ENCODE peak calls at places on chromosome 22, in seven cellular contexts. V is fibroblast of lung, Q is Calu3, K is fibroblast of the aortic adventitia, L is WTC11, U is AG10803, C is astrocyte of the spinal cord. G is an unnamed sample.

GRCh38 chr22:17339095-17339693 is 30.1 kb upstream of the CECR2 start:
- DNase-seq in V (no peak), Q (no peak), K (no peak), L (no peak), U (no peak), C (no peak), G (no peak)

GRCh38 chr22:46439576-46440465 is 97.6 kb downstream of the CELSR1 start:
- DNase-seq in V (no peak), Q (no peak), K (no peak), L (no peak), U (no peak), C (no peak), G (no peak)

GRCh38 chr22:46416537-46417267 is 81.2 kb downstream of the TRMU start:
- DNase-seq in V (no peak), Q (no peak), K (peak), L (no peak), U (peak), C (peak), G (no peak)

GRCh38 chr22:25334091-25334490 is 114.7 kb downstream of the CRYBB2 start:
- DNase-seq in V (peak), Q (peak), K (peak), L (peak), U (peak), C (no peak), G (peak)

GRCh38 chr22:32396746-32397145 is 15.3 kb downstream of the RTCB start:
- DNase-seq in V (no peak), Q (no peak), K (peak), L (no peak), U (peak), C (no peak), G (peak)

GRCh38 chr22:48528221-48528915 is 1299.3 kb downstream of the BRD1 start:
- DNase-seq in V (no peak), Q (no peak), K (no peak), L (no peak), U (no peak), C (no peak), G (no peak)

GRCh38 chr22:46106279-46107022 is 43.9 kb upstream of the PPARA start:
- DNase-seq in V (no peak), Q (no peak), K (no peak), L (no peak), U (no peak), C (no peak), G (no peak)

GRCh38 chr22:19713650-19714319 is 518 bp upstream of the SEPTIN5 start:
- DNase-seq in V (no peak), Q (peak), K (no peak), L (peak), U (no peak), C (no peak), G (no peak)

GRCh38 chr22:20523118-20523983 is 15.9 kb downstream of the MED15 start:
- DNase-seq in V (peak), Q (no peak), K (peak), L (no peak), U (peak), C (peak), G (peak)

GRCh38 chr22:42805016-42805997 is 51.8 kb downstream of the ARFGAP3 start:
- DNase-seq in V (no peak), Q (peak), K (no peak), L (no peak), U (no peak), C (peak), G (no peak)

GRCh38 chr22:47515384-47516125 is 753.1 kb downstream of the TBC1D22A start:
- DNase-seq in V (peak), Q (no peak), K (no peak), L (no peak), U (peak), C (no peak), G (no peak)

GRCh38 chr22:32623943-32624342 is 149.3 kb downstream of the FBXO7 start:
- DNase-seq in V (peak), Q (no peak), K (peak), L (no peak), U (peak), C (peak), G (peak)

GRCh38 chr22:46369716-46370583 is 34.4 kb downstream of the TRMU start:
- DNase-seq in V (no peak), Q (no peak), K (no peak), L (no peak), U (no peak), C (no peak), G (no peak)

GRCh38 chr22:48520888-48521600 is 1306.6 kb downstream of the BRD1 start:
- DNase-seq in V (no peak), Q (no peak), K (no peak), L (no peak), U (no peak), C (no peak), G (no peak)

GRCh38 chr22:38353142-38353629 is 36.0 kb upstream of the CSNK1E start:
- DNase-seq in V (peak), Q (peak), K (peak), L (peak), U (peak), C (peak), G (peak)

GRCh38 chr22:32992821-32993220 is 65.4 kb downstream of the SYN3 start:
- DNase-seq in V (no peak), Q (no peak), K (no peak), L (no peak), U (no peak), C (no peak), G (no peak)

GRCh38 chr22:30212996-30213441 is 33.5 kb downstream of the LIF start:
- DNase-seq in V (peak), Q (peak), K (peak), L (no peak), U (peak), C (no peak), G (peak)

GRCh38 chr22:21802056-21802455 is 65.4 kb downstream of the MAPK1 start:
- DNase-seq in V (no peak), Q (no peak), K (no peak), L (no peak), U (no peak), C (no peak), G (no peak)

GRCh38 chr22:29141078-29141688 is 64.5 kb upstream of the EMID1 start:
- DNase-seq in V (no peak), Q (no peak), K (no peak), L (no peak), U (no peak), C (no peak), G (no peak)
- TF ChIP-seq CTCF in V (no peak), Q (no peak), K (no peak), L (no peak), U (no peak), C (no peak), G (no peak)

DNA sequence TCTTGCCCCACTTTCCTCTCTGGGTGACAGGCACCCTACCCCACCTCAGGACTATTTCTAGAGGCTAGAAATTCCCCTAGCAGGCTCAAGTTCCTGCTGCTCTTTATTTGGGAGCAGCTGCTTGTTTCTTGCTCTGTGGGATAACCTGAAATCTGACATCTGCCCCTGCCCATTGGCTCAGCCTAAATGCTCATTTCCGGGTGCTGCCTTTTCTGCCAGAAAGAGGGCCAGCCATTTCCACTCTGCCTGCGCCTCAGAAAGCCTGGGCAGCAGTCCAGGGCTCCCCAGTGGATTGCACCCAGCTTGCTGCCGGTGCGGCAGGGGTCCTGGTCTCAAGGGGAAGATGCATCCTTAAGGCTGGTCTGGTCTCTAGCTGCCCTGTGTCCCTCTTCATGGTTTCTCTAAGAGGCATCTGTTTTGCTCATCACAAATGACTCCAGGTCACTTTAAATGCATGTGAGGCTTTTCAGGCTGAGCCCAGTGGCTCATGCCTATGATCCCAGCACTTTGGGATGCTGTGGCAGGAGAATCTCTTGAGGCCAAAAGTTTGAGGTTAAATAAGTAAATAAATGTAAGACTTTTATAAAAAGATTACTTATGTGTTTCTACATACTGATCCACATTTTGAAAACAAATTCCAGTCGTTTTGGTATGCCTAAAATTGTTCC is 10.3 kb upstream of the PNPLA5 start:
- DNase-seq in V (peak), Q (no peak), K (peak), L (no peak), U (peak), C (peak), G (peak)
- TF ChIP-seq CTCF in V (no peak), Q (no peak), K (no peak), L (no peak), U (no peak), C (no peak), G (no peak)

GRCh38 chr22:50276143-50276542 is 6.0 kb upstream of the MAPK11 start:
- DNase-seq in V (peak), Q (peak), K (peak), L (peak), U (peak), C (peak), G (peak)
- TF ChIP-seq CTCF in V (peak), Q (peak), K (peak), L (peak), U (peak), C (peak), G (peak)

GRCh38 chr22:35119494-35119893 is 53.5 kb downstream of the ISX start:
- DNase-seq in V (no peak), Q (no peak), K (no peak), L (no peak), U (no peak), C (no peak), G (no peak)

GRCh38 chr22:35114296-35114980 is 48.5 kb downstream of the ISX start:
- DNase-seq in V (no peak), Q (no peak), K (no peak), L (no peak), U (no peak), C (no peak), G (no peak)

GRCh38 chr22:35116269-35116668 is 50.3 kb downstream of the ISX start:
- DNase-seq in V (no peak), Q (no peak), K (no peak), L (no peak), U (no peak), C (no peak), G (no peak)

GRCh38 chr22:35115515-35115914 is 49.6 kb downstream of the ISX start:
- DNase-seq in V (no peak), Q (no peak), K (no peak), L (no peak), U (no peak), C (no peak), G (no peak)

DNA sequence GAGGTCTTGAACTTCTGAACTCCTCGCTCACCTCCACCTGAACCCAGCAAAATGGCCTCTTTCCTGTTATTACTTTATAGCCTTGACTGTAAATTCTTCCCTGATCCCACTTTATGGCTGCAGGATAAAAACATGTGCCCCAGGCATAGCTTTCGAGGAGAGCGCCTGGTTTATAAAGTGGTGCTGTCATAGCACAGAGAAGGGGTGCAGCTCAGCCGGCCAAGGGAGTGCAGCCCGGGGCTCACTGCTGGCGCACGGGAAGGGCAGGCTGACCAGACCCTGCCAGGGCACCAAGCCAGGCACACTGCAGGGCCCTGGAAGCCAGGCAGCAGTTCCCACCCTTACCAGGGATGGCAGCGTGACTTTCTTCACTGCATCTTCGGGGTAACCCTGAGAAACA is 50.9 kb downstream of the ISX start:
- DNase-seq in V (no peak), Q (peak), K (no peak), L (no peak), U (no peak), C (no peak), G (no peak)
- TF ChIP-seq CTCF in V (no peak), Q (no peak), K (no peak), L (no peak), U (no peak), C (no peak), G (no peak)

GRCh38 chr22:44954113-44954512 is 55.7 kb downstream of the PHF21B start:
- DNase-seq in V (no peak), Q (no peak), K (no peak), L (no peak), U (no peak), C (no peak), G (no peak)

GRCh38 chr22:44955102-44955501 is 54.7 kb downstream of the PHF21B start:
- DNase-seq in V (no peak), Q (no peak), K (no peak), L (no peak), U (no peak), C (no peak), G (no peak)

GRCh38 chr22:44952863-44953790 is 56.7 kb downstream of the PHF21B start:
- DNase-seq in V (no peak), Q (no peak), K (no peak), L (no peak), U (no peak), C (no peak), G (no peak)

GRCh38 chr22:44956835-44957234 is 53.0 kb downstream of the PHF21B start:
- DNase-seq in V (no peak), Q (no peak), K (no peak), L (no peak), U (no peak), C (no peak), G (no peak)

DNA sequence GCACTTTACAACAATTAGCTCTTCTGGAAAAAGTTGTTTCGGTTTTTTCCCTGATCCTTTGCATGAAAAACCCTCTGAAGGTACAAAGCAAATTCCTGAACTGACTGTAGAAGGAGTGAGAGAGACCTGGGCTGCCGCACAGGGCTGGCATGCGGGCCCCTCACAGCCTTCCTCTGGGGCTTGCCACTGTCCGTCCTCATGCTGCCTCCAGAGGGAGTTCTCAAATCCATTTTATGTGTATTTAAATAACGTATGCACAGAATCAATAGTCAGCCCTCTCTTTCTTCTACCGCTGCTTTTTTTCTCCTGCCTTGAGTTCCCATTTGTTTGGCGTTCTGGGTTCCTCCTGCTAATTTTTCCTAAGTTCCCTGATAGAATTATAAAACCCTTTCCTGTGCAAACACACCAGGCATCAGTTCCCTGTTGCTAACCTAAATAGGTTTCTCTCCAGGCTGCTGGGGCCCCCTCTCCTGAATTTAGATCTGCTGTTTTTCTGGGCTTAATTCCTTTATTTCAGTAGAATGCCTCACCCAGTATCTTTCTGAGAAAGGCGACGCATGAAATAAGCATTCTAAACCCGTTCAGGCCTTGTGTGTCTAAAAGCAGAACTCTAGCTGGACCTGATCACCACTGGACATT is 52.4 kb downstream of the PHF21B start:
- DNase-seq in V (no peak), Q (no peak), K (peak), L (peak), U (no peak), C (no peak), G (no peak)
- TF ChIP-seq CTCF in V (no peak), Q (no peak), K (peak), L (no peak), U (peak), C (peak), G (no peak)

GRCh38 chr22:24155597-24156145 is 25.6 kb upstream of the SUSD2 start:
- DNase-seq in V (peak), Q (peak), K (peak), L (peak), U (peak), C (peak), G (peak)
- TF ChIP-seq CTCF in V (peak), Q (peak), K (no peak), L (peak), U (peak), C (peak), G (peak)

DNA sequence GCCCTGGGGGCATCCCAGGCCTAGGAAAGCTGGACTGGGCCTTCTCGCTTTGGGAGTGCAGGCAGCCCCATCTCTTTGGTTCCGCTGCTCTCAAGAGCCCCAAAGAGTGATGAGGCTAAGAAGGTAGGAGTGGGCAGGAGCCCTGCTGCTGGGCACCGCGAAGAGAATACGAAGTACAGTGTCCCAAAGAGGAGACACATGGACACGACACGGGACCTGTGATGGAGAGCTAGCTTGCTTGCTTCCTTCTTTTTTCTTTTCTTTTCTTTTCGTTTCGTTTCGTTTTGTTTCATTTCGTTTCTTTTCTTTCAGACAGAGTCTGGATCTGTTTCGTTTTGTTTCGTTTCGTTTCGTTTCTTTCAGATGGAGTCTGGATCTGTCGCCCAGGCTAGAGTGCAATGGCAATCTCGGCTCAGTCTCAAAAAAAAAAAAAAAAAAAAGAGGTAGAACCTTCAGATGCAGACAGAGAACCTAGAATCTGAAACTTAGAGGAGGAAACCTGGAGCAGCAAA is 10.6 kb downstream of the MGAT3 start:
- DNase-seq in V (no peak), Q (no peak), K (no peak), L (no peak), U (no peak), C (no peak), G (no peak)
- TF ChIP-seq CTCF in V (no peak), Q (no peak), K (no peak), L (no peak), U (no peak), C (no peak), G (no peak)

GRCh38 chr22:36221799-36222751 is 17.3 kb downstream of the APOL2 start:
- DNase-seq in V (peak), Q (peak), K (peak), L (peak), U (no peak), C (peak), G (no peak)
- TF ChIP-seq CTCF in V (peak), Q (peak), K (peak), L (peak), U (peak), C (peak), G (peak)

G was measured in fibroblast of villous mesenchyme.